ENCODE peak calls at places on chromosomes 5 and 9, in four cellular contexts. G is CD8-positive, alpha-beta memory T cell; S is small intestine; M is upper lobe of left lung. E is an unnamed sample. For H3K27me3 and H3K4me1, the result is how much of the 10 kb centered on the place peaks cover.

GRCh38 chr9:27341545-27342294 is 44.8 kb upstream of the EQTN start:
- DNase-seq in M (no peak), S (no peak), G (no peak), E (no peak)

GRCh38 chr9:84829997-84830696 is 160.6 kb downstream of the NTRK2 start:
- DNase-seq in G (no peak), M (no peak), S (no peak), E (no peak)

GRCh38 chr9:85925493-85925892 is 15.5 kb upstream of the NAA35 start:
- DNase-seq in G (no peak), S (no peak), M (no peak), E (no peak)

GRCh38 chr5:40478766-40479165 is 200.9 kb upstream of the PTGER4 start:
- DNase-seq in G (no peak), S (no peak), M (no peak), E (no peak)

GRCh38 chr5:98705841-98706240 is 67.6 kb upstream of the RGMB start:
- DNase-seq in G (no peak), M (no peak), S (no peak), E (no peak)

GRCh38 chr9:18493361-18494015 is 19.5 kb downstream of the ADAMTSL1 start:
- DNase-seq in G (no peak), M (no peak), S (no peak), E (no peak)

GRCh38 chr5:178069909-178070308 is 43.4 kb upstream of the N4BP3 start:
- DNase-seq in G (no peak), S (peak), M (no peak), E (no peak)

GRCh38 chr5:168592014-168592368 is 12.8 kb upstream of the PANK3 start:
- DNase-seq in G (no peak), M (no peak), S (peak), E (no peak)

GRCh38 chr9:129392093-129392541 is 214.1 kb upstream of the IER5L start:
- DNase-seq in M (no peak), G (no peak), S (no peak), E (peak)

GRCh38 chr9:135787317-135787716 is 85.3 kb downstream of the KCNT1 start:
- DNase-seq in M (peak), S (no peak), G (no peak), E (no peak)
- H3K27me3 ChIP-seq in M (under half), S (under half), G (under half), E (under half)

GRCh38 chr5:10541247-10541646 is 22.6 kb upstream of the ANKRD33B start:
- DNase-seq in S (no peak), G (no peak), M (no peak), E (no peak)
- H3K4me1 ChIP-seq in S (under half), G (under half), M (under half), E (under half)

GRCh38 chr5:154467655-154468354 is 10.2 kb downstream of the HAND1 start:
- DNase-seq in G (peak), S (peak), M (peak), E (peak)
- H3K27me3 ChIP-seq in G (under half), S (under half), M (under half), E (under half)

GRCh38 chr9:112042244-112042638 is 132.9 kb downstream of the SUSD1 start:
- DNase-seq in M (no peak), S (no peak), G (no peak), E (no peak)
- H3K4me1 ChIP-seq in M (under half), S (under half), G (under half), E (under half)

DNA sequence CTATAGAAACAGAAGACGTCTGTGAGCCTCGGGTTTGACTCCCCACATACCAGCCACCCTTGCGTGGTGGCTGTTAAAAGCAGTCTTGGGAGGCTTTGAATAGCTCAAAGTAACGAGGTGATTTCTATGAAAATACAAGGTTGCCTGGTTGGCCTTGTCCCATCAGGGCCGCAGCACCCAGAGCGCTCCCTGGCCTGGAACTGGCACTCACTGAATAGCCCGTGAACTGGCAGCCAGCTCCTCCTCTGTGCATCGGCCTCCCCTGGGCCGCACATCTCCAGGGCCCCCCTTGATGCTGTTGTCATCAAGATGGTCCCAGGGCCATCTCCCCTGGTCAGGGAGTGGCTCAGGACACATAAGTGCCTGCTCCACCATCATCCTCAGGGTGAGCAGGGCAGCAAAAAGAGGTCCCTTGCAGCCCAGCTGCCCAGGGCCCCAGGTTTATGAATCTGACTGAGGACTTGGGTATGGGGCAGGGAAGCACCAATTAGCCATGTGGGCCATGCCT is 144.6 kb upstream of the PPP1R26 start:
- DNase-seq in M (peak), S (no peak), G (no peak), E (no peak)
- H3K27me3 ChIP-seq in M (under half), S (under half), G (under half), E (under half)